ENCODE peak calls at places on chromosomes 12 and 14, in six cellular contexts. J is IMR-90; W is PC-3; P is Karpas-422; O is tibial nerve; C is CD8-positive, alpha-beta memory T cell. N is an unnamed sample.

GRCh38 chr12:123839826-123840225 is 77.7 kb downstream of the DNAH10 start:
- DNase-seq in J (no peak), W (no peak), P (no peak), O (no peak), C (no peak), N (no peak)

GRCh38 chr14:35353409-35354172 is 51.0 kb downstream of the NFKBIA start:
- DNase-seq in J (no peak), W (peak; percentile 88), P (no peak), O (no peak), C (no peak), N (no peak)

GRCh38 chr12:39103552-39104165 is 198.3 kb upstream of the CPNE8 start:
- DNase-seq in J (no peak), W (peak; percentile 90), P (peak; percentile 81), O (no peak), C (peak; percentile 15), N (peak; percentile 53)

GRCh38 chr12:132156145-132156709 is 12.0 kb downstream of the NOC4L start:
- DNase-seq in J (no peak), W (no peak), P (no peak), O (no peak), C (no peak), N (no peak)

GRCh38 chr12:53695148-53696138 is 19.6 kb upstream of the ATP5MC2 start:
- DNase-seq in J (peak; percentile 55), W (peak; percentile 16), P (no peak), O (no peak), C (no peak), N (peak; percentile 75)

GRCh38 chr14:90652626-90653025 is 163.6 kb downstream of the TTC7B start:
- DNase-seq in J (no peak), W (no peak), P (no peak), O (no peak), C (no peak), N (no peak)

GRCh38 chr14:92670177-92670576 is 78.2 kb downstream of the LGMN start:
- DNase-seq in J (peak; percentile 86), W (peak; percentile 11), P (peak; percentile 74), O (no peak), C (no peak), N (peak; percentile 88)

GRCh38 chr12:124698211-124698997 is 131.0 kb upstream of the NCOR2 start:
- DNase-seq in J (peak; percentile 19), W (no peak), P (no peak), O (no peak), C (no peak), N (peak; percentile 56)

GRCh38 chr14:78335531-78335930 is 165.4 kb downstream of the NRXN3 start:
- DNase-seq in J (no peak), W (no peak), P (no peak), O (no peak), C (no peak), N (no peak)

GRCh38 chr14:78764240-78764639 is 594.1 kb downstream of the NRXN3 start:
- DNase-seq in J (peak; percentile 1), W (no peak), P (no peak), O (no peak), C (no peak), N (peak; percentile 60)

GRCh38 chr14:36316131-36316530 is 4.3 kb downstream of the MBIP start:
- DNase-seq in J (no peak), W (no peak), P (no peak), O (no peak), C (no peak), N (no peak)

GRCh38 chr14:53517276-53517960 is 364.3 kb upstream of the DDHD1 start:
- DNase-seq in J (peak; percentile 65), W (no peak), P (no peak), O (no peak), C (no peak), N (no peak)

GRCh38 chr14:103372552-103373304 is 12.5 kb upstream of the MARK3 start:
- DNase-seq in J (peak; percentile 97), W (peak; percentile 97), P (no peak), O (no peak), C (no peak), N (peak; percentile 86)

GRCh38 chr12:38744056-38744455 is 161.3 kb downstream of the CPNE8 start:
- DNase-seq in J (no peak), W (no peak), P (no peak), O (no peak), C (no peak), N (no peak)

GRCh38 chr12:48185181-48185919 is 1.9 kb downstream of the CCDC184 start:
- DNase-seq in J (no peak), W (no peak), P (peak; percentile 82), O (no peak), C (no peak), N (no peak)

GRCh38 chr12:66552753-66553152 is 126.1 kb downstream of the GRIP1 start:
- DNase-seq in J (no peak), W (no peak), P (no peak), O (no peak), C (no peak), N (peak; percentile 8)

GRCh38 chr14:35122696-35123387 is 490 bp downstream of the PRORP start:
- DNase-seq in J (peak; percentile 59), W (peak; percentile 41), P (peak; percentile 65), O (no peak), C (no peak), N (peak; percentile 19)

GRCh38 chr12:122031342-122032216 is 9.9 kb downstream of the BCL7A start:
- DNase-seq in J (no peak), W (peak; percentile 59), P (peak; percentile 85), O (no peak), C (no peak), N (peak; percentile 44)

GRCh38 chr12:76820888-76821482 is 57.1 kb downstream of the ZDHHC17 start:
- DNase-seq in J (peak; percentile 47), W (peak; percentile 58), P (peak; percentile 44), O (no peak), C (no peak), N (peak; percentile 70)

GRCh38 chr12:52847335-52848102 is 1.3 kb downstream of the KRT78 start:
- DNase-seq in J (no peak), W (peak; percentile 79), P (no peak), O (no peak), C (no peak), N (no peak)

GRCh38 chr12:97404093-97404492 is 58.5 kb upstream of the RMST start:
- DNase-seq in J (no peak), W (no peak), P (no peak), O (no peak), C (no peak), N (no peak)

GRCh38 chr12:68899251-68899771 is 33.7 kb downstream of the CPM start:
- DNase-seq in J (peak; percentile 59), W (peak; percentile 62), P (no peak), O (no peak), C (no peak), N (peak; percentile 57)

GRCh38 chr12:116065561-116065960 is 211.9 kb downstream of the MED13L start:
- DNase-seq in J (no peak), W (no peak), P (no peak), O (no peak), C (no peak), N (peak; percentile 58)

GRCh38 chr14:72708708-72709475 is 185.0 kb downstream of the DPF3 start:
- DNase-seq in J (no peak), W (peak; percentile 91), P (no peak), O (no peak), C (no peak), N (no peak)

GRCh38 chr12:114165921-114166320 is 199.8 kb upstream of the RBM19 start:
- DNase-seq in J (no peak), W (no peak), P (no peak), O (no peak), C (no peak), N (no peak)

GRCh38 chr12:114164354-114164753 is 198.2 kb upstream of the RBM19 start:
- DNase-seq in J (no peak), W (no peak), P (no peak), O (no peak), C (no peak), N (no peak)

GRCh38 chr12:114168061-114168460 is 201.9 kb upstream of the RBM19 start:
- DNase-seq in J (peak; percentile 48), W (no peak), P (no peak), O (no peak), C (no peak), N (no peak)

GRCh38 chr12:114166360-114166759 is 200.2 kb upstream of the RBM19 start:
- DNase-seq in J (peak; percentile 60), W (peak; percentile 18), P (peak; percentile 66), O (no peak), C (no peak), N (peak; percentile 24)

GRCh38 chr12:114167431-114167830 is 201.3 kb upstream of the RBM19 start:
- DNase-seq in J (peak; percentile 60), W (no peak), P (no peak), O (no peak), C (no peak), N (no peak)
- H3K4me3 ChIP-seq in J (no peak overlapping the region), W (no peak overlapping the region), P (no peak overlapping the region), O (no peak overlapping the region), C (no peak overlapping the region), N (no peak overlapping the region)

DNA sequence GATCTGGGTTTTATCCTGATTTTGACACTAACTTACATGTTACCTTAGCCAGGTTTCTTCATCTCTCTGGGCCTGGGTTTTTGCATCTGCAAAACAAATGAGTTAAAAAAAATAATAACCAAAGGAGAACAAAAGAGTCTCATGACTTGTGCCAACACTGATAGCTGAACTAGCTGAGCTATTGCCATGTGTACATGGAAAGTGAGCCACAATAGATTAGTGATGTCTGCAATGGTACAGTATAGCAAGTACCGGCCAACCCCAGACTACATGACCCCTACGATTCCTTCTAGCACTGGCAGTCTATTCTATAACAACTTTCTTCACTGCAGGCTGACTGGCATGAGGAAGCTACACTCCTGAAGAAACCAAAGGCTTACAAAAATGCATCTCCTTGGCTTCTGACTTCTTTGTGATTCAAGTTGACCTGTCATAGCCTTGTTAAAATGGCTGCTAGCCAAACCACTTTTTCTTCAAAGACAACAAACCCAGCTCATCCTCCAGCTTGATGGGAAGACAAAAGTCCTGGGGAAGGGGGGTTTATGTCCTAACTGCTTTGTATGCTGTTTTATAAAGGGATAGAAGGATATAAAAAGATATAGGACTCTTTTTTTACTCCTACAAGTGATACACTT is 123.7 kb downstream of the DAD1 start:
- DNase-seq in J (peak; percentile 1), W (peak; percentile 51), P (no peak), O (no peak), C (no peak), N (no peak)
- H3K4me3 ChIP-seq in J (no peak overlapping the region), W (no peak overlapping the region), P (no peak overlapping the region), O (no peak overlapping the region), C (no peak overlapping the region), N (no peak overlapping the region)

GRCh38 chr12:110502449-110502738 is 263 bp downstream of the RAD9B start:
- DNase-seq in J (no peak), W (no peak), P (no peak), O (no peak), C (no peak), N (no peak)
- H3K4me3 ChIP-seq in J (peak overlapping the region; percentile 77), W (peak overlapping the region; percentile 96), P (peak overlapping the region; percentile 45), O (peak overlapping the region; percentile 93), C (peak overlapping the region; percentile 92), N (peak overlapping the region; percentile 94)

DNA sequence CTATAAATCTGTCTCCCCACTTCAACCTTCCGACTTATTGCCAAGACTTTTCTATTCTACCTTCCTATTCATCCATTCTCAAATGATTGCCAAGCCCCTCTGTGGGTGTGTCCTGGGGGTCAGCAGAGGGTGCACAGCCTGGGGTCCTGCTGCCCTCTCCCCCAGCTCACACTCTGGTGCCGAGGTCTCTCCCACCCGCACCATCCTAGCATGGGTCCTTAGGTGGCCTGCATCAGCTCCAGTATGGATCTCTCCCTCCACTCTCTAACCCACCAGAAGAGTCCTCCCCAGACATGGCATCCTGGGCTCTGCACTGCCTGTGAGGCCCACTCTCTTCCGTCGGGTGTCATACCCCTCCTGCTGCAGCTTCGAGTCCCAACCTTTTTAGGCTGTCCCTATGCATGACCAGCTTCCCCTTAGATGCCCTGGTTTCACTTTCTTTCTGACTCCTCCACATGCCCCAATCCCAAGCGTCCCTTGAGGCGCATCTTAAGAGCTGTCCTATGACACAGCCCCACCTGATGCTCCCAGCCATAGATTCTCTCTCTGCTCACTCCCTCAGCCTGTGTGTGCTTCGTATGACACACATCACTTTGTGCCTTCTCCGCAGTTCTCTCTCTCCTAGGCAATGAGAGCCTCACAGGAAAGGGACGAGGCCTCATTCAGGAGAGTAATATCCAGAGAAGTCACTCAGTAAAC is 43.9 kb downstream of the GIT2 start:
- DNase-seq in J (no peak), W (no peak), P (no peak), O (no peak), C (no peak), N (no peak)
- H3K4me3 ChIP-seq in J (no peak overlapping the region), W (no peak overlapping the region), P (no peak overlapping the region), O (no peak overlapping the region), C (no peak overlapping the region), N (peak overlapping the region; percentile 49)